ENCODE peak calls at places on chromosomes 7 and 10, in ten cellular contexts. One of them, this sample, is unnamed.

GRCh38 chr10:24645784-24646183 is 77.9 kb downstream of the ARHGAP21 start:
- DNase-seq in GM23248: peak
- DNase-seq in substantia nigra: no peak
- DNase-seq in stimulated activated CD8-positive, alpha-beta memory T cell treated with anti-CD3 and anti-CD28 coated beads, Interleukin-15, amount 100 ng/mL, for 24 hours: no peak
- DNase-seq in KG1: no peak
- DNase-seq in NCI-H2029: peak
- DNase-seq in glutamatergic neuron: no peak
- DNase-seq in NCI-H1436 treated with DMSO at 0.1 percent for 48 hours: no peak
- DNase-seq in naive B cell: no peak
- DNase-seq in astrocyte of the hippocampus: no peak
- DNase-seq in this sample: no peak

GRCh38 chr7:94700926-94701554 is 45.1 kb upstream of the SGCE start:
- DNase-seq in GM23248: no peak
- DNase-seq in substantia nigra: no peak
- DNase-seq in stimulated activated CD8-positive, alpha-beta memory T cell treated with anti-CD3 and anti-CD28 coated beads, Interleukin-15, amount 100 ng/mL, for 24 hours: no peak
- DNase-seq in KG1: no peak
- DNase-seq in NCI-H2029: no peak
- DNase-seq in glutamatergic neuron: no peak
- DNase-seq in NCI-H1436 treated with DMSO at 0.1 percent for 48 hours: no peak
- DNase-seq in naive B cell: no peak
- DNase-seq in astrocyte of the hippocampus: no peak
- DNase-seq in this sample: no peak

GRCh38 chr7:84191842-84192241 is 2.7 kb downstream of the SEMA3A start:
- DNase-seq in GM23248: peak
- DNase-seq in substantia nigra: no peak
- DNase-seq in stimulated activated CD8-positive, alpha-beta memory T cell treated with anti-CD3 and anti-CD28 coated beads, Interleukin-15, amount 100 ng/mL, for 24 hours: no peak
- DNase-seq in KG1: no peak
- DNase-seq in NCI-H2029: no peak
- DNase-seq in glutamatergic neuron: no peak
- DNase-seq in NCI-H1436 treated with DMSO at 0.1 percent for 48 hours: no peak
- DNase-seq in naive B cell: no peak
- DNase-seq in astrocyte of the hippocampus: peak
- DNase-seq in this sample: no peak

GRCh38 chr7:41891967-41892755 is 189.3 kb upstream of the INHBA start:
- DNase-seq in GM23248: no peak
- DNase-seq in substantia nigra: no peak
- DNase-seq in stimulated activated CD8-positive, alpha-beta memory T cell treated with anti-CD3 and anti-CD28 coated beads, Interleukin-15, amount 100 ng/mL, for 24 hours: no peak
- DNase-seq in KG1: no peak
- DNase-seq in NCI-H2029: no peak
- DNase-seq in glutamatergic neuron: no peak
- DNase-seq in NCI-H1436 treated with DMSO at 0.1 percent for 48 hours: no peak
- DNase-seq in naive B cell: no peak
- DNase-seq in astrocyte of the hippocampus: no peak
- DNase-seq in this sample: no peak

GRCh38 chr10:48474764-48475365 is 130.0 kb downstream of the ARHGAP22 start:
- DNase-seq in GM23248: no peak
- DNase-seq in substantia nigra: no peak
- DNase-seq in stimulated activated CD8-positive, alpha-beta memory T cell treated with anti-CD3 and anti-CD28 coated beads, Interleukin-15, amount 100 ng/mL, for 24 hours: no peak
- DNase-seq in KG1: no peak
- DNase-seq in NCI-H2029: no peak
- DNase-seq in glutamatergic neuron: no peak
- DNase-seq in NCI-H1436 treated with DMSO at 0.1 percent for 48 hours: no peak
- DNase-seq in naive B cell: no peak
- DNase-seq in astrocyte of the hippocampus: no peak
- DNase-seq in this sample: no peak

GRCh38 chr7:104883718-104884452 is 130.1 kb upstream of the KMT2E start:
- DNase-seq in GM23248: peak
- DNase-seq in substantia nigra: peak
- DNase-seq in stimulated activated CD8-positive, alpha-beta memory T cell treated with anti-CD3 and anti-CD28 coated beads, Interleukin-15, amount 100 ng/mL, for 24 hours: peak
- DNase-seq in KG1: peak
- DNase-seq in NCI-H2029: peak
- DNase-seq in glutamatergic neuron: peak
- DNase-seq in NCI-H1436 treated with DMSO at 0.1 percent for 48 hours: peak
- DNase-seq in naive B cell: peak
- DNase-seq in astrocyte of the hippocampus: peak
- DNase-seq in this sample: peak

GRCh38 chr7:148964510-148965267 is 63.6 kb downstream of the PDIA4 start:
- DNase-seq in GM23248: peak
- DNase-seq in substantia nigra: no peak
- DNase-seq in stimulated activated CD8-positive, alpha-beta memory T cell treated with anti-CD3 and anti-CD28 coated beads, Interleukin-15, amount 100 ng/mL, for 24 hours: no peak
- DNase-seq in KG1: no peak
- DNase-seq in NCI-H2029: no peak
- DNase-seq in glutamatergic neuron: no peak
- DNase-seq in NCI-H1436 treated with DMSO at 0.1 percent for 48 hours: no peak
- DNase-seq in naive B cell: no peak
- DNase-seq in astrocyte of the hippocampus: peak
- DNase-seq in this sample: no peak

GRCh38 chr7:25832926-25833325 is 319.1 kb upstream of the NFE2L3 start:
- DNase-seq in GM23248: no peak
- DNase-seq in substantia nigra: no peak
- DNase-seq in stimulated activated CD8-positive, alpha-beta memory T cell treated with anti-CD3 and anti-CD28 coated beads, Interleukin-15, amount 100 ng/mL, for 24 hours: no peak
- DNase-seq in KG1: no peak
- DNase-seq in NCI-H2029: no peak
- DNase-seq in glutamatergic neuron: no peak
- DNase-seq in NCI-H1436 treated with DMSO at 0.1 percent for 48 hours: no peak
- DNase-seq in naive B cell: no peak
- DNase-seq in astrocyte of the hippocampus: no peak
- DNase-seq in this sample: no peak

GRCh38 chr10:16843252-16843870 is 26.1 kb upstream of the RSU1 start:
- DNase-seq in GM23248: peak
- DNase-seq in substantia nigra: no peak
- DNase-seq in stimulated activated CD8-positive, alpha-beta memory T cell treated with anti-CD3 and anti-CD28 coated beads, Interleukin-15, amount 100 ng/mL, for 24 hours: no peak
- DNase-seq in KG1: peak
- DNase-seq in NCI-H2029: peak
- DNase-seq in glutamatergic neuron: no peak
- DNase-seq in NCI-H1436 treated with DMSO at 0.1 percent for 48 hours: no peak
- DNase-seq in naive B cell: peak
- DNase-seq in astrocyte of the hippocampus: peak
- DNase-seq in this sample: peak

GRCh38 chr10:79449181-79450146 is 4.0 kb upstream of the ZCCHC24 start:
- DNase-seq in GM23248: no peak
- DNase-seq in substantia nigra: no peak
- DNase-seq in stimulated activated CD8-positive, alpha-beta memory T cell treated with anti-CD3 and anti-CD28 coated beads, Interleukin-15, amount 100 ng/mL, for 24 hours: no peak
- DNase-seq in KG1: no peak
- DNase-seq in NCI-H2029: peak
- DNase-seq in glutamatergic neuron: no peak
- DNase-seq in NCI-H1436 treated with DMSO at 0.1 percent for 48 hours: no peak
- DNase-seq in naive B cell: no peak
- DNase-seq in astrocyte of the hippocampus: no peak
- DNase-seq in this sample: no peak

GRCh38 chr10:124879136-124879535 is 62.8 kb upstream of the ZRANB1 start:
- DNase-seq in GM23248: no peak
- DNase-seq in substantia nigra: no peak
- DNase-seq in stimulated activated CD8-positive, alpha-beta memory T cell treated with anti-CD3 and anti-CD28 coated beads, Interleukin-15, amount 100 ng/mL, for 24 hours: no peak
- DNase-seq in KG1: no peak
- DNase-seq in NCI-H2029: no peak
- DNase-seq in glutamatergic neuron: no peak
- DNase-seq in NCI-H1436 treated with DMSO at 0.1 percent for 48 hours: no peak
- DNase-seq in naive B cell: no peak
- DNase-seq in astrocyte of the hippocampus: no peak
- DNase-seq in this sample: no peak

GRCh38 chr7:96004598-96004997 is 232.2 kb downstream of the DYNC1I1 start:
- DNase-seq in GM23248: peak
- DNase-seq in substantia nigra: no peak
- DNase-seq in stimulated activated CD8-positive, alpha-beta memory T cell treated with anti-CD3 and anti-CD28 coated beads, Interleukin-15, amount 100 ng/mL, for 24 hours: no peak
- DNase-seq in KG1: no peak
- DNase-seq in NCI-H2029: no peak
- DNase-seq in glutamatergic neuron: no peak
- DNase-seq in NCI-H1436 treated with DMSO at 0.1 percent for 48 hours: no peak
- DNase-seq in naive B cell: no peak
- DNase-seq in astrocyte of the hippocampus: peak
- DNase-seq in this sample: no peak

GRCh38 chr10:2280713-2281112 is 543.4 kb upstream of the ADARB2 start:
- DNase-seq in GM23248: no peak
- DNase-seq in substantia nigra: no peak
- DNase-seq in stimulated activated CD8-positive, alpha-beta memory T cell treated with anti-CD3 and anti-CD28 coated beads, Interleukin-15, amount 100 ng/mL, for 24 hours: no peak
- DNase-seq in KG1: no peak
- DNase-seq in NCI-H2029: no peak
- DNase-seq in glutamatergic neuron: no peak
- DNase-seq in NCI-H1436 treated with DMSO at 0.1 percent for 48 hours: no peak
- DNase-seq in naive B cell: no peak
- DNase-seq in astrocyte of the hippocampus: no peak
- DNase-seq in this sample: no peak

GRCh38 chr7:158397885-158398284 is 189.7 kb downstream of the PTPRN2 start:
- DNase-seq in GM23248: no peak
- DNase-seq in substantia nigra: no peak
- DNase-seq in stimulated activated CD8-positive, alpha-beta memory T cell treated with anti-CD3 and anti-CD28 coated beads, Interleukin-15, amount 100 ng/mL, for 24 hours: no peak
- DNase-seq in KG1: no peak
- DNase-seq in NCI-H2029: no peak
- DNase-seq in glutamatergic neuron: no peak
- DNase-seq in NCI-H1436 treated with DMSO at 0.1 percent for 48 hours: no peak
- DNase-seq in naive B cell: no peak
- DNase-seq in astrocyte of the hippocampus: no peak
- DNase-seq in this sample: no peak

GRCh38 chr10:2835950-2836349 is 231.4 kb upstream of the PFKP start:
- DNase-seq in GM23248: no peak
- DNase-seq in substantia nigra: no peak
- DNase-seq in stimulated activated CD8-positive, alpha-beta memory T cell treated with anti-CD3 and anti-CD28 coated beads, Interleukin-15, amount 100 ng/mL, for 24 hours: no peak
- DNase-seq in KG1: no peak
- DNase-seq in NCI-H2029: no peak
- DNase-seq in glutamatergic neuron: no peak
- DNase-seq in NCI-H1436 treated with DMSO at 0.1 percent for 48 hours: no peak
- DNase-seq in naive B cell: no peak
- DNase-seq in astrocyte of the hippocampus: no peak
- DNase-seq in this sample: no peak

GRCh38 chr7:97872025-97872669 is at the start of gene ASNS:
- DNase-seq in GM23248: peak
- DNase-seq in substantia nigra: peak
- DNase-seq in stimulated activated CD8-positive, alpha-beta memory T cell treated with anti-CD3 and anti-CD28 coated beads, Interleukin-15, amount 100 ng/mL, for 24 hours: peak
- DNase-seq in KG1: peak
- DNase-seq in NCI-H2029: peak
- DNase-seq in glutamatergic neuron: peak
- DNase-seq in NCI-H1436 treated with DMSO at 0.1 percent for 48 hours: peak
- DNase-seq in naive B cell: peak
- DNase-seq in astrocyte of the hippocampus: peak
- DNase-seq in this sample: peak

GRCh38 chr7:90485734-90486316 is 16.4 kb downstream of the PTTG1IP2 start:
- DNase-seq in GM23248: no peak
- DNase-seq in substantia nigra: no peak
- DNase-seq in stimulated activated CD8-positive, alpha-beta memory T cell treated with anti-CD3 and anti-CD28 coated beads, Interleukin-15, amount 100 ng/mL, for 24 hours: no peak
- DNase-seq in KG1: no peak
- DNase-seq in NCI-H2029: no peak
- DNase-seq in glutamatergic neuron: no peak
- DNase-seq in NCI-H1436 treated with DMSO at 0.1 percent for 48 hours: no peak
- DNase-seq in naive B cell: no peak
- DNase-seq in astrocyte of the hippocampus: no peak
- DNase-seq in this sample: no peak

GRCh38 chr7:74094224-74095095 is 10.9 kb downstream of the LIMK1 start:
- DNase-seq in GM23248: peak
- DNase-seq in substantia nigra: peak
- DNase-seq in stimulated activated CD8-positive, alpha-beta memory T cell treated with anti-CD3 and anti-CD28 coated beads, Interleukin-15, amount 100 ng/mL, for 24 hours: peak
- DNase-seq in KG1: peak
- DNase-seq in NCI-H2029: peak
- DNase-seq in glutamatergic neuron: no peak
- DNase-seq in NCI-H1436 treated with DMSO at 0.1 percent for 48 hours: no peak
- DNase-seq in naive B cell: peak
- DNase-seq in astrocyte of the hippocampus: peak
- DNase-seq in this sample: peak

This sample was measured in GM13977.